ENCODE peak calls at places on chromosomes 16 and 17, in nine cellular contexts. I is PC-9, U is Daoy, K is G401, B is AG09309, F is foreskin fibroblast, S is GDM1, N is mesothelial cell of epicardium, G is heart right ventricle. L is an unnamed sample.

GRCh38 chr17:70320642-70321345 is 151.5 kb downstream of the KCNJ2 start:
- DNase-seq in I (no peak), U (no peak), K (no peak), B (no peak), F (peak; percentile 16), S (no peak), N (no peak), G (no peak), L (no peak)

GRCh38 chr17:44636562-44636961 is 19.7 kb upstream of the MEIOC start:
- DNase-seq in I (no peak), U (peak; percentile 13), K (peak; percentile 36), B (peak; percentile 45), F (peak; percentile 72), S (no peak), N (no peak), G (no peak), L (no peak)

GRCh38 chr17:74282587-74283370 is 8.7 kb downstream of the DNAI2 start:
- DNase-seq in I (no peak), U (peak; percentile 94), K (no peak), B (no peak), F (no peak), S (no peak), N (no peak), G (no peak), L (no peak)

GRCh38 chr16:76125871-76126270 is 151.3 kb upstream of the CNTNAP4 start:
- DNase-seq in I (no peak), U (no peak), K (no peak), B (no peak), F (no peak), S (no peak), N (no peak), G (no peak), L (no peak)

GRCh38 chr16:8674413-8675022 is at the start of gene ABAT:
- DNase-seq in I (peak; percentile 94), U (peak; percentile 91), K (peak; percentile 90), B (no peak), F (peak; percentile 92), S (peak; percentile 62), N (peak; percentile 78), G (peak; percentile 88), L (peak; percentile 96)

GRCh38 chr17:28518132-28518531 is 12.0 kb downstream of the FOXN1 start:
- DNase-seq in I (no peak), U (no peak), K (no peak), B (no peak), F (no peak), S (peak; percentile 38), N (no peak), G (no peak), L (no peak)

GRCh38 chr17:39595928-39596327 is 11.8 kb downstream of the NEUROD2 start:
- DNase-seq in I (no peak), U (no peak), K (no peak), B (no peak), F (no peak), S (no peak), N (no peak), G (no peak), L (no peak)

GRCh38 chr16:22743401-22743800 is 70.6 kb upstream of the HS3ST2 start:
- DNase-seq in I (no peak), U (no peak), K (no peak), B (no peak), F (no peak), S (no peak), N (no peak), G (no peak), L (no peak)

GRCh38 chr16:15950167-15950854 is 895 bp downstream of the ABCC1 start:
- DNase-seq in I (no peak), U (peak; percentile 42), K (peak; percentile 55), B (no peak), F (peak; percentile 63), S (no peak), N (no peak), G (no peak), L (peak; percentile 21)

GRCh38 chr17:80558046-80558445 is 13.4 kb downstream of the RPTOR start:
- DNase-seq in I (no peak), U (no peak), K (no peak), B (no peak), F (no peak), S (no peak), N (no peak), G (no peak), L (no peak)

GRCh38 chr16:4323845-4324478 is 8.1 kb downstream of the GLIS2 start:
- DNase-seq in I (no peak), U (peak; percentile 54), K (peak; percentile 65), B (no peak), F (peak; percentile 80), S (no peak), N (no peak), G (peak; percentile 72), L (peak; percentile 66)

GRCh38 chr17:78735832-78736525 is 46.1 kb downstream of the CYTH1 start:
- DNase-seq in I (peak; percentile 39), U (no peak), K (no peak), B (no peak), F (no peak), S (no peak), N (no peak), G (no peak), L (peak; percentile 48)

GRCh38 chr16:53865492-53865863 is 161.5 kb downstream of the FTO start:
- DNase-seq in I (no peak), U (peak; percentile 37), K (no peak), B (no peak), F (peak; percentile 52), S (peak; percentile 12), N (no peak), G (no peak), L (no peak)

GRCh38 chr17:27818311-27819170 is 18.2 kb upstream of the NOS2 start:
- DNase-seq in I (no peak), U (no peak), K (no peak), B (no peak), F (no peak), S (no peak), N (no peak), G (peak; percentile 66), L (no peak)

GRCh38 chr16:57645691-57646387 is 17.4 kb downstream of the ADGRG1 start:
- DNase-seq in I (no peak), U (peak; percentile 71), K (no peak), B (no peak), F (peak; percentile 71), S (no peak), N (no peak), G (peak; percentile 85), L (no peak)

GRCh38 chr17:78589885-78590284 is 12.7 kb upstream of the DNAH17 start:
- DNase-seq in I (peak; percentile 59), U (peak; percentile 28), K (peak; percentile 16), B (no peak), F (no peak), S (no peak), N (no peak), G (no peak), L (no peak)

GRCh38 chr17:79174905-79175856 is 100.6 kb downstream of the ENGASE start:
- DNase-seq in I (peak; percentile 19), U (peak; percentile 65), K (no peak), B (no peak), F (no peak), S (no peak), N (no peak), G (no peak), L (no peak)

GRCh38 chr16:89636663-89637062 is 20.8 kb downstream of the CHMP1A start:
- DNase-seq in I (no peak), U (no peak), K (no peak), B (no peak), F (no peak), S (no peak), N (no peak), G (no peak), L (no peak)

GRCh38 chr17:54992797-54993639 is 24.5 kb downstream of the STXBP4 start:
- DNase-seq in I (peak; percentile 2), U (peak; percentile 14), K (peak; percentile 76), B (peak; percentile 14), F (peak; percentile 68), S (peak; percentile 16), N (no peak), G (peak; percentile 8), L (peak; percentile 10)

GRCh38 chr16:76899767-76900166 is 291.2 kb upstream of the MON1B start:
- DNase-seq in I (no peak), U (no peak), K (no peak), B (no peak), F (no peak), S (no peak), N (no peak), G (no peak), L (no peak)

GRCh38 chr17:1710807-1711553 is 803 bp upstream of the TLCD2 start:
- DNase-seq in I (no peak), U (no peak), K (peak; percentile 12), B (no peak), F (peak; percentile 39), S (no peak), N (no peak), G (no peak), L (no peak)

GRCh38 chr16:52090080-52090479 is 456.9 kb downstream of the TOX3 start:
- DNase-seq in I (no peak), U (no peak), K (no peak), B (peak; percentile 2), F (no peak), S (no peak), N (no peak), G (no peak), L (no peak)

GRCh38 chr17:35069311-35069710 is 5.8 kb upstream of the RFFL start:
- DNase-seq in I (no peak), U (no peak), K (no peak), B (no peak), F (peak; percentile 84), S (no peak), N (no peak), G (no peak), L (no peak)

GRCh38 chr16:57764341-57765159 is 29.0 kb downstream of the KATNB1 start:
- DNase-seq in I (peak; percentile 69), U (peak; percentile 85), K (peak; percentile 27), B (peak; percentile 55), F (peak; percentile 92), S (no peak), N (no peak), G (no peak), L (peak; percentile 65)

GRCh38 chr17:77445908-77446535 is 305.3 kb downstream of the SEC14L1 start:
- DNase-seq in I (no peak), U (no peak), K (no peak), B (no peak), F (peak; percentile 33), S (no peak), N (no peak), G (no peak), L (peak; percentile 66)

GRCh38 chr17:73028311-73028755 is 64.2 kb downstream of the SLC39A11 start:
- DNase-seq in I (no peak), U (no peak), K (no peak), B (no peak), F (peak; percentile 56), S (no peak), N (no peak), G (no peak), L (no peak)

GRCh38 chr17:38915639-38915995 is 9.8 kb upstream of the LASP1NB start:
- DNase-seq in I (no peak), U (no peak), K (no peak), B (no peak), F (no peak), S (no peak), N (no peak), G (no peak), L (no peak)

GRCh38 chr17:72950236-72950931 is 142.1 kb downstream of the SLC39A11 start:
- DNase-seq in I (no peak), U (no peak), K (no peak), B (no peak), F (peak; percentile 13), S (no peak), N (no peak), G (no peak), L (no peak)

GRCh38 chr16:50297301-50298074 is 31.1 kb downstream of the ADCY7 start:
- DNase-seq in I (no peak), U (no peak), K (no peak), B (no peak), F (no peak), S (no peak), N (no peak), G (no peak), L (no peak)

GRCh38 chr17:18960803-18961511 is 9.0 kb downstream of the SLC5A10 start:
- DNase-seq in I (peak; percentile 84), U (peak; percentile 83), K (peak; percentile 34), B (no peak), F (peak; percentile 84), S (peak; percentile 59), N (peak; percentile 69), G (peak; percentile 77), L (peak; percentile 85)

L was measured in Calu3.